ENCODE peak calls at places on chromosomes 5 and 9, in six cellular contexts. One of them, this sample, is unnamed.

GRCh38 chr5:149403923-149404745 is 25.0 kb upstream of the IL17B start:
- DNase-seq in GM06990: no peak
- DNase-seq in GM23338: no peak
- DNase-seq in fibroblast of the aortic adventitia: peak; percentile 92
- DNase-seq in bronchial epithelial cell: no peak
- DNase-seq in astrocyte of the spinal cord: peak; percentile 90
- DNase-seq in this sample: peak; percentile 97

GRCh38 chr5:6820851-6821479 is 107.7 kb downstream of the TENT4A start:
- DNase-seq in fibroblast of the aortic adventitia: peak; percentile 2
- DNase-seq in GM06990: no peak
- DNase-seq in astrocyte of the spinal cord: peak; percentile 6
- DNase-seq in GM23338: peak; percentile 80
- DNase-seq in bronchial epithelial cell: peak; percentile 20
- DNase-seq in this sample: peak; percentile 32

GRCh38 chr5:128327973-128328372 is 210.1 kb downstream of the FBN2 start:
- DNase-seq in GM23338: no peak
- DNase-seq in GM06990: no peak
- DNase-seq in fibroblast of the aortic adventitia: no peak
- DNase-seq in bronchial epithelial cell: no peak
- DNase-seq in astrocyte of the spinal cord: no peak
- DNase-seq in this sample: no peak

GRCh38 chr9:136667217-136667939 is 4.7 kb downstream of the EGFL7 start:
- DNase-seq in GM06990: no peak
- DNase-seq in bronchial epithelial cell: no peak
- DNase-seq in GM23338: no peak
- DNase-seq in astrocyte of the spinal cord: no peak
- DNase-seq in fibroblast of the aortic adventitia: no peak
- DNase-seq in this sample: no peak

GRCh38 chr5:159442210-159442850 is 112.0 kb upstream of the IL12B start:
- DNase-seq in astrocyte of the spinal cord: no peak
- DNase-seq in GM06990: no peak
- DNase-seq in fibroblast of the aortic adventitia: no peak
- DNase-seq in GM23338: peak; percentile 53
- DNase-seq in bronchial epithelial cell: no peak
- DNase-seq in this sample: no peak

GRCh38 chr5:53679261-53679660 is 118.8 kb downstream of the NDUFS4 start:
- DNase-seq in fibroblast of the aortic adventitia: peak; percentile 39
- DNase-seq in bronchial epithelial cell: peak; percentile 25
- DNase-seq in astrocyte of the spinal cord: peak; percentile 16
- DNase-seq in GM23338: peak; percentile 5
- DNase-seq in GM06990: no peak
- DNase-seq in this sample: peak; percentile 54

GRCh38 chr5:91794856-91795548 is 411.9 kb upstream of the ARRDC3 start:
- DNase-seq in GM23338: no peak
- DNase-seq in astrocyte of the spinal cord: no peak
- DNase-seq in GM06990: no peak
- DNase-seq in bronchial epithelial cell: no peak
- DNase-seq in fibroblast of the aortic adventitia: no peak
- DNase-seq in this sample: no peak

GRCh38 chr5:153551537-153552079 is 61.1 kb downstream of the GRIA1 start:
- DNase-seq in fibroblast of the aortic adventitia: peak; percentile 98
- DNase-seq in astrocyte of the spinal cord: peak; percentile 96
- DNase-seq in GM23338: peak; percentile 65
- DNase-seq in bronchial epithelial cell: peak; percentile 96
- DNase-seq in GM06990: no peak
- DNase-seq in this sample: peak; percentile 98

GRCh38 chr9:8784813-8785212 is 985.2 kb upstream of the DMAC1 start:
- DNase-seq in astrocyte of the spinal cord: no peak
- DNase-seq in GM23338: no peak
- DNase-seq in fibroblast of the aortic adventitia: no peak
- DNase-seq in bronchial epithelial cell: peak; percentile 29
- DNase-seq in GM06990: no peak
- DNase-seq in this sample: no peak

GRCh38 chr9:92151691-92152393 is 36.6 kb upstream of the SPTLC1 start:
- DNase-seq in GM06990: no peak
- DNase-seq in astrocyte of the spinal cord: peak; percentile 81
- DNase-seq in GM23338: no peak
- DNase-seq in fibroblast of the aortic adventitia: peak; percentile 56
- DNase-seq in bronchial epithelial cell: peak; percentile 73
- DNase-seq in this sample: peak; percentile 95

GRCh38 chr5:88826959-88827585 is 55.9 kb downstream of the MEF2C start:
- DNase-seq in astrocyte of the spinal cord: peak; percentile 65
- DNase-seq in GM06990: peak; percentile 87
- DNase-seq in bronchial epithelial cell: peak; percentile 25
- DNase-seq in fibroblast of the aortic adventitia: peak; percentile 83
- DNase-seq in GM23338: peak; percentile 18
- DNase-seq in this sample: peak; percentile 93

GRCh38 chr9:110048976-110049698 is 158.8 kb downstream of the C9orf152 start:
- DNase-seq in GM23338: peak; percentile 31
- DNase-seq in astrocyte of the spinal cord: peak; percentile 45
- DNase-seq in bronchial epithelial cell: peak; percentile 29
- DNase-seq in fibroblast of the aortic adventitia: peak; percentile 58
- DNase-seq in GM06990: peak; percentile 56
- DNase-seq in this sample: peak; percentile 46

GRCh38 chr5:10524376-10525123 is 39.3 kb upstream of the ANKRD33B start:
- DNase-seq in fibroblast of the aortic adventitia: peak; percentile 92
- DNase-seq in GM23338: no peak
- DNase-seq in astrocyte of the spinal cord: peak; percentile 94
- DNase-seq in bronchial epithelial cell: no peak
- DNase-seq in GM06990: no peak
- DNase-seq in this sample: peak; percentile 60

GRCh38 chr9:97109194-97109811 is 70.4 kb upstream of the CTSV start:
- DNase-seq in fibroblast of the aortic adventitia: peak; percentile 37
- DNase-seq in astrocyte of the spinal cord: peak; percentile 23
- DNase-seq in bronchial epithelial cell: peak; percentile 63
- DNase-seq in GM06990: peak; percentile 7
- DNase-seq in GM23338: peak; percentile 91
- DNase-seq in this sample: peak; percentile 62

GRCh38 chr5:61754792-61755191 is 422.7 kb downstream of the ZSWIM6 start:
- DNase-seq in fibroblast of the aortic adventitia: no peak
- DNase-seq in astrocyte of the spinal cord: no peak
- DNase-seq in GM06990: no peak
- DNase-seq in bronchial epithelial cell: no peak
- DNase-seq in GM23338: no peak
- DNase-seq in this sample: no peak

GRCh38 chr5:177253252-177253651 is 50.3 kb downstream of the RAB24 start:
- DNase-seq in bronchial epithelial cell: no peak
- DNase-seq in astrocyte of the spinal cord: no peak
- DNase-seq in GM23338: no peak
- DNase-seq in GM06990: no peak
- DNase-seq in fibroblast of the aortic adventitia: no peak
- DNase-seq in this sample: no peak

GRCh38 chr5:6349387-6349786 is 29.0 kb downstream of the MED10 start:
- DNase-seq in GM23338: no peak
- DNase-seq in astrocyte of the spinal cord: no peak
- DNase-seq in fibroblast of the aortic adventitia: no peak
- DNase-seq in GM06990: no peak
- DNase-seq in bronchial epithelial cell: no peak
- DNase-seq in this sample: no peak

GRCh38 chr9:127045148-127045547 is 77.3 kb downstream of the ANGPTL2 start:
- DNase-seq in GM06990: no peak
- DNase-seq in fibroblast of the aortic adventitia: no peak
- DNase-seq in GM23338: no peak
- DNase-seq in astrocyte of the spinal cord: no peak
- DNase-seq in bronchial epithelial cell: no peak
- DNase-seq in this sample: no peak

GRCh38 chr5:152824316-152824715 is 419.2 kb upstream of the NMUR2 start:
- DNase-seq in GM06990: no peak
- DNase-seq in bronchial epithelial cell: no peak
- DNase-seq in astrocyte of the spinal cord: no peak
- DNase-seq in GM23338: no peak
- DNase-seq in fibroblast of the aortic adventitia: no peak
- DNase-seq in this sample: no peak

GRCh38 chr5:9924614-9925013 is 294.5 kb upstream of the TAS2R1 start:
- DNase-seq in bronchial epithelial cell: peak; percentile 100
- DNase-seq in GM06990: peak; percentile 71
- DNase-seq in GM23338: no peak
- DNase-seq in fibroblast of the aortic adventitia: peak; percentile 97
- DNase-seq in astrocyte of the spinal cord: peak; percentile 96
- DNase-seq in this sample: peak; percentile 98

GRCh38 chr5:110957934-110958333 is 113.6 kb upstream of the TSLP start:
- DNase-seq in bronchial epithelial cell: peak; percentile 98
- DNase-seq in GM23338: no peak
- DNase-seq in GM06990: no peak
- DNase-seq in astrocyte of the spinal cord: no peak
- DNase-seq in fibroblast of the aortic adventitia: peak; percentile 73
- DNase-seq in this sample: peak; percentile 92

DNA sequence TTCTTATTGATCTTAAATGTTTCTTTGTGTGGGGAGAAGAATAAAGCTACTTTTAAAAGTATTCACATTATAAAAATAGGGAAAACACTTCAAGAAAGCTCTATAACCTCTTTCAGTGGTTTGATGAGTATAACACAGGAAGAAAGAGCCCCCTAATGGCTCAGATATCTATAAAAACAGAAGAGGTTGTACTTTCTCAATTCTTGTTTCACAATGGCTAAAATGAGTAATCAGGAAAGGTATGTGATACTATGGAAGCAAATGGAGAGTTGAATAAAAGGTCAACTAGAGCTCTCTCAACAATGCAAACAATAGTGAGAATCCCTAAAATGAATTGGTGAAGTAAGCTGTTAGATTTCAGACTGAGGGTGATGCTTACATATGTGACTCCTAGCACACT is 584.6 kb upstream of the CDH18 start:
- DNase-seq in bronchial epithelial cell: peak; percentile 87
- DNase-seq in astrocyte of the spinal cord: peak; percentile 83
- DNase-seq in GM06990: no peak
- DNase-seq in fibroblast of the aortic adventitia: peak; percentile 76
- DNase-seq in GM23338: peak; percentile 19
- DNase-seq in this sample: peak; percentile 76
- TF ChIP-seq CTCF in bronchial epithelial cell: no peak
- TF ChIP-seq CTCF in astrocyte of the spinal cord: peak; percentile 17
- TF ChIP-seq CTCF in GM06990: no peak
- TF ChIP-seq CTCF in fibroblast of the aortic adventitia: peak; percentile 4
- TF ChIP-seq CTCF in GM23338: no peak
- TF ChIP-seq CTCF in this sample: peak; percentile 11

DNA sequence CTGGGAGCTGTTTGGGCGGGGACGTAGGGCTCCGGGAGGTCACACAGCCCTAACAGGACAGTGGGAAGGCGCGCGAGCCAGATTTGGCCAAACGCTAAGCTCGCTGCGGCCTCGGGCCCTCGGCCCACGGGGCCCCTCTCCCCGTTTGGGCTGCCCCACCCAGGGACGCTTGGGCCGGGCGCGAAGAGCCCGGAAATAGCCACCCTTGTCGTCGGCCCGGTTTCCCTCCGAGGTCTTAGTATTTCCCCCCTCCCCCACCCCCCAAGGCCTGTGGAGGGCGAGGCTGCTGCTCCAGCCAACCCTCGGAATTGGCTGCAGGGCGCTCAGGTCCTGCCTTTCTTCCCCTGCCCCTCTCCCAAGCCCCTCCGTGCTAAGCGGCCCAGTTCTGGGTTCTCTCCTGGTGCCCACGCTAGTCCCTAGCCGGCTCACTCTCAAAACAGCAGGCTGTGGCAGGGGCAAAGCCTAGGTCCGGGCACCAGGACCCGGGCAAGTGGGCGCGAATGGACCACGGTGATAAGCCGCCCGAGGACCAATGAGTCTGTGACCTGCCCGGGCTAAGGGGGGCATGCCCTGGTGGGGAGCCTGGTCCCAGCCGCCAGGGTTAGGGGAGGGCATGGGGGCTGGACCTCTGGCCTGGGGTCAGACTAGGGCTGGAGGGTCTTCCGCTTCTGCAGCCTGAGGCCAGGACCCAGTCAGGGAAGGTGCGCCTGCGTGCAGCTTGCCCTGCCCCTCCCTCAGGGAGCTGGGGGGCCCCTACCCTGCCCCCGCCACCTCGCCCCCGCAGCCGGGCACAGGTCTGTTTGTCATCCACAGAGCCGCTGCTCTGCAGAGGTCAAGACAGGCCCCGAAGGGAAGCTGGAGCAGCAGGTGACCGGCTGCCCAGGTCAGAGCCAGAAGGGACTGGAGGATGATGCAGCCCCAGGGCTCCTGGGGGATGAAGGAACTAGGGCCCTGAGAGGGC is 5.0 kb upstream of the IRX4 start:
- DNase-seq in astrocyte of the spinal cord: no peak
- DNase-seq in bronchial epithelial cell: no peak
- DNase-seq in GM06990: no peak
- DNase-seq in fibroblast of the aortic adventitia: no peak
- DNase-seq in GM23338: peak; percentile 68
- DNase-seq in this sample: no peak
- H3K4me3 ChIP-seq in astrocyte of the spinal cord: no peak overlapping the region
- H3K4me3 ChIP-seq in bronchial epithelial cell: no peak overlapping the region
- H3K4me3 ChIP-seq in GM06990: no peak overlapping the region
- H3K4me3 ChIP-seq in fibroblast of the aortic adventitia: no peak overlapping the region
- H3K4me3 ChIP-seq in GM23338: peak overlapping the region; percentile 64
- H3K4me3 ChIP-seq in this sample: no peak overlapping the region

GRCh38 chr5:141127305-141127704 is 5.7 kb downstream of the PCDHB4 start:
- DNase-seq in fibroblast of the aortic adventitia: no peak
- DNase-seq in GM06990: no peak
- DNase-seq in bronchial epithelial cell: no peak
- DNase-seq in GM23338: peak; percentile 37
- DNase-seq in astrocyte of the spinal cord: no peak
- DNase-seq in this sample: no peak

GRCh38 chr5:141121985-141122384 is 367 bp downstream of the PCDHB4 start:
- DNase-seq in GM06990: no peak
- DNase-seq in fibroblast of the aortic adventitia: no peak
- DNase-seq in astrocyte of the spinal cord: no peak
- DNase-seq in bronchial epithelial cell: no peak
- DNase-seq in GM23338: no peak
- DNase-seq in this sample: no peak

GRCh38 chr5:141121563-141121962 is at the start of gene PCDHB4:
- DNase-seq in fibroblast of the aortic adventitia: no peak
- DNase-seq in astrocyte of the spinal cord: no peak
- DNase-seq in GM23338: peak; percentile 92
- DNase-seq in bronchial epithelial cell: no peak
- DNase-seq in GM06990: no peak
- DNase-seq in this sample: no peak
- TF ChIP-seq CTCF in fibroblast of the aortic adventitia: no peak
- TF ChIP-seq CTCF in astrocyte of the spinal cord: no peak
- TF ChIP-seq CTCF in GM23338: peak; percentile 83
- TF ChIP-seq CTCF in bronchial epithelial cell: no peak
- TF ChIP-seq CTCF in GM06990: no peak
- TF ChIP-seq CTCF in this sample: peak; percentile 7

DNA sequence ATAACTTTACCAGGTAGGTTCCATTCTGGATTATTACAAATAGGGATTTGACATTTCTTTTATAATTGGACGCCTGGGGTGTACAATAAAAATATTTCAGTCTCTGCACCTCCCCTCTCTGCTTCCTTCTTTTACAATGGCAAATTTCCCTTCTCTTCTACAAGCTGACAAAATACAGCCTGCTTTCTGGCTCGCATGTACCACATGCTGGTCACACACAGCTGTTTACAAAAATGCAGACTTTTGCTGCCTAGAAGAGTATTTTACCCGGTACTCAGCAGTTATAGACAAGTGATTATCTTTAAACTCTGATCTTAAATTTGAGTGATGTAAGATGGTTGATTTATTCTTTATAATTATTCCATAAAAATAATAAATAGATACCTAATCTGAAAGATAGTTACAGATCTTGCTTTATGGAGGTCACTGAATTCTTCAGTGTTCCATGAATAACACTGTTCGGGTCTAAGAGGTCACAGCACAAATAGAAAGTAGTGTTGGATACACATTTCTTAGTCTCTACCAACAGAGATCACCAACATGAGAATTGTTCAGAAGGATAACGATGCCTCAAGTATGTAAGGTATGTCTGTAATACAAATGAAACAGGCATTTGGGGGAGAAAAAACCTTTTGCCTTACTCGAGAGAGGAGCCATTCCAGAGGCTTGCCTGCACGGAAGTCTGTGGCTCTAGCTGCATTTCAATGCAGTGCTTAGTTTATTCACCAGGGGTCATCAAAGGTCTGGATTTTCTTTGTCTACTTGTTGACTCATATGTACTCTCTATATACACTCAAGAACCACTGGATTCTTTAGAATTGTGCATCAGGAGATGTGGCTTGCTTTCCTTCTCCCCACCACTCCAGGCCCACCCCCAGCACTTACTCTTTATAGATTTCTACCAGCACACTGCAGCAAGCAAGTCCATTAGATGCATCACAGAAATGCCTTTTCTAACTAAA is 206.6 kb upstream of the RFX3 start:
- DNase-seq in bronchial epithelial cell: peak; percentile 82
- DNase-seq in astrocyte of the spinal cord: peak; percentile 95
- DNase-seq in GM23338: peak; percentile 84
- DNase-seq in GM06990: peak; percentile 13
- DNase-seq in fibroblast of the aortic adventitia: peak; percentile 94
- DNase-seq in this sample: peak; percentile 90
- H3K4me3 ChIP-seq in bronchial epithelial cell: no peak overlapping the region
- H3K4me3 ChIP-seq in astrocyte of the spinal cord: no peak overlapping the region
- H3K4me3 ChIP-seq in GM23338: no peak overlapping the region
- H3K4me3 ChIP-seq in GM06990: no peak overlapping the region
- H3K4me3 ChIP-seq in fibroblast of the aortic adventitia: peak overlapping the region; percentile 46
- H3K4me3 ChIP-seq in this sample: no peak overlapping the region

This sample was measured in cardiac fibroblast.